ENCODE peak calls at places on chromosomes 12 and 14, in five cellular contexts. K is neuronal stem cell, P is GM23248, X is neural progenitor cell, T is endodermal cell. A is an unnamed sample.

GRCh38 chr12:64450711-64451486 is 1.0 kb upstream of the TBK1 start:
- DNase-seq in K (peak; percentile 79), P (peak; percentile 45), X (peak; percentile 93), T (peak; percentile 76), A (peak; percentile 37)

GRCh38 chr14:104551851-104552737 is 27.5 kb upstream of the C14orf180 start:
- DNase-seq in K (no peak), P (no peak), X (no peak), T (peak; percentile 39), A (no peak)

GRCh38 chr12:22684124-22684523 is 59.2 kb downstream of the ETNK1 start:
- DNase-seq in K (no peak), P (no peak), X (no peak), T (no peak), A (no peak)

GRCh38 chr14:64723691-64724577 is 19.7 kb downstream of the PLEKHG3 start:
- DNase-seq in K (no peak), P (no peak), X (peak; percentile 40), T (no peak), A (no peak)

GRCh38 chr14:89504602-89505320 is 87.7 kb upstream of the FOXN3 start:
- DNase-seq in K (no peak), P (peak; percentile 86), X (no peak), T (no peak), A (peak; percentile 36)

GRCh38 chr12:29691146-29691854 is 92.4 kb downstream of the TMTC1 start:
- DNase-seq in K (no peak), P (no peak), X (peak; percentile 26), T (peak; percentile 80), A (no peak)

GRCh38 chr12:131604146-131604844 is 106.6 kb upstream of the SFSWAP start:
- DNase-seq in K (no peak), P (no peak), X (peak; percentile 65), T (no peak), A (no peak)

GRCh38 chr12:74111688-74112360 is 425.8 kb upstream of the ATXN7L3B start:
- DNase-seq in K (peak; percentile 24), P (no peak), X (peak; percentile 61), T (peak; percentile 94), A (peak; percentile 7)

GRCh38 chr12:92340441-92341332 is 195.0 kb upstream of the BTG1 start:
- DNase-seq in K (no peak), P (no peak), X (no peak), T (no peak), A (peak; percentile 7)

GRCh38 chr14:61569783-61570182 is 125.5 kb upstream of the HIF1A start:
- DNase-seq in K (no peak), P (peak; percentile 95), X (no peak), T (peak; percentile 17), A (peak; percentile 83)

GRCh38 chr12:109483346-109483745 is 5.9 kb downstream of the UBE3B start:
- DNase-seq in K (no peak), P (no peak), X (no peak), T (no peak), A (no peak)

GRCh38 chr12:100020370-100020769 is 35.6 kb upstream of the ANKS1B start:
- DNase-seq in K (no peak), P (peak; percentile 17), X (no peak), T (no peak), A (no peak)

GRCh38 chr12:121797937-121798801 is 4.7 kb upstream of the RHOF start:
- DNase-seq in K (no peak), P (peak; percentile 37), X (peak; percentile 65), T (peak; percentile 89), A (peak; percentile 54)

GRCh38 chr12:108298761-108299275 is 40.3 kb downstream of the CMKLR1 start:
- DNase-seq in K (no peak), P (no peak), X (no peak), T (no peak), A (no peak)

GRCh38 chr14:72563676-72564075 is 330.2 kb downstream of the DPF3 start:
- DNase-seq in K (no peak), P (no peak), X (no peak), T (no peak), A (no peak)

GRCh38 chr12:101599771-101600486 is 5.2 kb downstream of the MYBPC1 start:
- DNase-seq in K (no peak), P (no peak), X (no peak), T (no peak), A (no peak)

GRCh38 chr12:22851532-22851931 is 226.6 kb downstream of the ETNK1 start:
- DNase-seq in K (no peak), P (no peak), X (no peak), T (no peak), A (no peak)

GRCh38 chr12:95197636-95198035 is 19.6 kb downstream of the FGD6 start:
- DNase-seq in K (no peak), P (no peak), X (no peak), T (no peak), A (no peak)
- H3K4me3 ChIP-seq in K (no peak overlapping the region), P (no peak overlapping the region), X (no peak overlapping the region), T (no peak overlapping the region), A (no peak overlapping the region)

GRCh38 chr12:47650469-47650868 is 55.4 kb downstream of the RPAP3 start:
- DNase-seq in K (no peak), P (peak; percentile 33), X (no peak), T (no peak), A (peak; percentile 5)

GRCh38 chr12:47648056-47648579 is 57.7 kb downstream of the RPAP3 start:
- DNase-seq in K (no peak), P (no peak), X (no peak), T (peak; percentile 51), A (no peak)

GRCh38 chr12:47652491-47653234 is 53.2 kb downstream of the RPAP3 start:
- DNase-seq in K (no peak), P (peak; percentile 17), X (no peak), T (peak; percentile 74), A (no peak)

GRCh38 chr12:47649381-47649780 is 56.4 kb downstream of the RPAP3 start:
- DNase-seq in K (no peak), P (no peak), X (no peak), T (no peak), A (no peak)

GRCh38 chr12:47651368-47652254 is 54.2 kb downstream of the RPAP3 start:
- DNase-seq in K (peak; percentile 17), P (peak; percentile 89), X (peak; percentile 71), T (peak; percentile 82), A (peak; percentile 72)
- H3K9ac ChIP-seq in K (no peak overlapping the region), P (peak overlapping the region; percentile 54), X (no peak overlapping the region), T (no peak overlapping the region), A (no peak overlapping the region)

GRCh38 chr14:99875421-99875820 is 82.2 kb downstream of the EML1 start:
- DNase-seq in K (no peak), P (no peak), X (no peak), T (no peak), A (no peak)

GRCh38 chr14:99873653-99874052 is 80.4 kb downstream of the EML1 start:
- DNase-seq in K (no peak), P (no peak), X (no peak), T (no peak), A (no peak)

GRCh38 chr14:99870617-99871016 is 77.4 kb downstream of the EML1 start:
- DNase-seq in K (no peak), P (no peak), X (no peak), T (no peak), A (no peak)

GRCh38 chr14:99871771-99872170 is 78.6 kb downstream of the EML1 start:
- DNase-seq in K (no peak), P (no peak), X (peak; percentile 55), T (no peak), A (no peak)

DNA sequence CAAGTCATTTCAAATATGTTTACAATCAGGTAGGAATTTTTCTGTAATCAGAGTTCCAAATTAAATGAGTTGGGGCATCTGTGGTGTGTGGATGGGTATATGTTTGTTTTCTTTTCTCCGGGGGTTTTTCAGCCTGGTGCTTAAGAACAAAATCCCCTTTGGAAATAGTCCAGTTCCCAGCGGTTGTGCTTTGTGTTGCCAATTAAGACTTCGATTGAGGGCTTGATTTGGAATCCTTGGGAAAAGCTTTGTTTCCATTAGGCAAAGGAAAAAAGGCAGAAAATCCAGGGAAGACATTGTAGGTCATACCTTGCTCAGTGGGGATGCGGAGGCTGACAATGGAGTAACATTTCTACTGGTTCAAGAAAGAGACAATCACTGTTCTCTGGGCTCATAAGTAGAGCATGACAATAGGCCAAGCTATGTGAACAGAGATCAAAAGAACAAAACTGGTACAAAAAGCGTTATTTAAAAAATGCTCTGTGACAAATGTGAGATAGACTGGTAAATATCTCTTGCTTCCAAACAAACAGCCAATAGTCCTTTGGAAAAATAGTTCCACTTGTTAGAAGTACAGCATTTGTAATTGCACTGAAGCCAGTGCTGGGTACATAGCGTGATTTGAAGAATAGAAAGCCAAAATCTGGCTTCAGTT is 79.7 kb downstream of the EML1 start:
- DNase-seq in K (peak; percentile 84), P (no peak), X (peak; percentile 94), T (no peak), A (peak; percentile 43)
- H3K4me3 ChIP-seq in K (no peak overlapping the region), P (no peak overlapping the region), X (peak overlapping the region; percentile 32), T (no peak overlapping the region), A (no peak overlapping the region)

GRCh38 chr12:47805417-47805816 is 14.3 kb downstream of the HDAC7 start:
- DNase-seq in K (no peak), P (peak; percentile 24), X (no peak), T (no peak), A (no peak)
- H3K9ac ChIP-seq in K (no peak overlapping the region), P (peak overlapping the region; percentile 41), X (no peak overlapping the region), T (no peak overlapping the region), A (peak overlapping the region; percentile 65)

GRCh38 chr14:100190126-100190525 is 30.7 kb upstream of the DEGS2 start:
- DNase-seq in K (no peak), P (no peak), X (no peak), T (no peak), A (no peak)

GRCh38 chr14:100192250-100192671 is 32.8 kb upstream of the DEGS2 start:
- DNase-seq in K (no peak), P (no peak), X (no peak), T (peak; percentile 55), A (no peak)

GRCh38 chr14:100193417-100194357 is 34.2 kb upstream of the DEGS2 start:
- DNase-seq in K (peak; percentile 17), P (no peak), X (peak; percentile 27), T (no peak), A (no peak)

GRCh38 chr14:100191584-100192249 is 32.3 kb upstream of the DEGS2 start:
- DNase-seq in K (no peak), P (no peak), X (no peak), T (no peak), A (no peak)

GRCh38 chr14:100192672-100193416 is 33.4 kb upstream of the DEGS2 start:
- DNase-seq in K (peak; percentile 99), P (peak; percentile 99), X (peak; percentile 100), T (peak; percentile 100), A (peak; percentile 99)
- H3K4me3 ChIP-seq in K (peak overlapping the region; percentile 48), P (peak overlapping the region; percentile 53), X (peak overlapping the region; percentile 39), T (no peak overlapping the region), A (peak overlapping the region; percentile 81)